ENCODE peak calls at places on chromosomes 1 and 21, in five cellular contexts. One of them, this sample, is unnamed.

GRCh38 chr1:245880754-245881403 is 626.2 kb downstream of the SMYD3 start:
- DNase-seq in AG08396: peak
- DNase-seq in iPS DF 19.7: no peak
- DNase-seq in ureter: no peak
- DNase-seq in A549: no peak
- DNase-seq in this sample: no peak

GRCh38 chr1:5993553-5994510 is 1.6 kb upstream of the NPHP4 start:
- DNase-seq in AG08396: no peak
- DNase-seq in iPS DF 19.7: no peak
- DNase-seq in ureter: no peak
- DNase-seq in A549: no peak
- DNase-seq in this sample: no peak

GRCh38 chr1:72438270-72438669 is 155.9 kb upstream of the NEGR1 start:
- DNase-seq in AG08396: no peak
- DNase-seq in iPS DF 19.7: no peak
- DNase-seq in ureter: no peak
- DNase-seq in A549: no peak
- DNase-seq in this sample: no peak

GRCh38 chr1:207186503-207186902 is 82.5 kb downstream of the C4BPA start:
- DNase-seq in AG08396: no peak
- DNase-seq in iPS DF 19.7: no peak
- DNase-seq in ureter: no peak
- DNase-seq in A549: no peak
- DNase-seq in this sample: no peak

GRCh38 chr1:93177991-93178390 is 2.2 kb downstream of the TMED5 start:
- DNase-seq in AG08396: peak
- DNase-seq in iPS DF 19.7: no peak
- DNase-seq in ureter: no peak
- DNase-seq in A549: no peak
- DNase-seq in this sample: no peak

GRCh38 chr21:17513214-17514123 is 626 bp downstream of the CXADR start:
- DNase-seq in AG08396: peak
- DNase-seq in iPS DF 19.7: no peak
- DNase-seq in ureter: no peak
- DNase-seq in A549: no peak
- DNase-seq in this sample: no peak

GRCh38 chr21:45906859-45907258 is 74.7 kb upstream of the COL6A1 start:
- DNase-seq in AG08396: no peak
- DNase-seq in iPS DF 19.7: no peak
- DNase-seq in ureter: no peak
- DNase-seq in A549: no peak
- DNase-seq in this sample: no peak

GRCh38 chr1:206872139-206872538 is 6.7 kb downstream of the IL20 start:
- DNase-seq in AG08396: no peak
- DNase-seq in iPS DF 19.7: no peak
- DNase-seq in ureter: no peak
- DNase-seq in A549: no peak
- DNase-seq in this sample: no peak

GRCh38 chr1:9561429-9561828 is 22.2 kb downstream of the SLC25A33 start:
- DNase-seq in AG08396: peak
- DNase-seq in iPS DF 19.7: no peak
- DNase-seq in ureter: no peak
- DNase-seq in A549: no peak
- DNase-seq in this sample: peak

GRCh38 chr1:21106238-21106637 is 70.5 kb downstream of the EIF4G3 start:
- DNase-seq in AG08396: no peak
- DNase-seq in iPS DF 19.7: no peak
- DNase-seq in ureter: no peak
- DNase-seq in A549: no peak
- DNase-seq in this sample: no peak

GRCh38 chr1:48869116-48869893 is 92.6 kb upstream of the BEND5 start:
- DNase-seq in AG08396: no peak
- DNase-seq in iPS DF 19.7: no peak
- DNase-seq in ureter: peak
- DNase-seq in A549: no peak
- DNase-seq in this sample: no peak

GRCh38 chr1:214303106-214303505 is 22.1 kb downstream of the SMYD2 start:
- DNase-seq in AG08396: no peak
- DNase-seq in iPS DF 19.7: no peak
- DNase-seq in ureter: no peak
- DNase-seq in A549: no peak
- DNase-seq in this sample: no peak

GRCh38 chr1:18060331-18060730 is 47.3 kb upstream of the IGSF21 start:
- DNase-seq in AG08396: no peak
- DNase-seq in iPS DF 19.7: no peak
- DNase-seq in ureter: no peak
- DNase-seq in A549: no peak
- DNase-seq in this sample: no peak

GRCh38 chr1:45974541-45975269 is 157.7 kb downstream of the PIK3R3 start:
- DNase-seq in AG08396: no peak
- DNase-seq in iPS DF 19.7: no peak
- DNase-seq in ureter: peak
- DNase-seq in A549: peak
- DNase-seq in this sample: no peak

GRCh38 chr1:84619383-84620093 is 45.3 kb upstream of the CTBS start:
- DNase-seq in AG08396: peak
- DNase-seq in iPS DF 19.7: no peak
- DNase-seq in ureter: no peak
- DNase-seq in A549: peak
- DNase-seq in this sample: peak

GRCh38 chr1:195897072-195897471 is 711.2 kb downstream of the KCNT2 start:
- DNase-seq in AG08396: no peak
- DNase-seq in iPS DF 19.7: peak
- DNase-seq in ureter: no peak
- DNase-seq in A549: no peak
- DNase-seq in this sample: no peak

GRCh38 chr1:192904438-192904895 is 95.6 kb downstream of the RGS2 start:
- DNase-seq in AG08396: peak
- DNase-seq in iPS DF 19.7: no peak
- DNase-seq in ureter: no peak
- DNase-seq in A549: peak
- DNase-seq in this sample: no peak

GRCh38 chr1:117290855-117291254 is 76.4 kb upstream of the MAN1A2 start:
- DNase-seq in AG08396: no peak
- DNase-seq in iPS DF 19.7: no peak
- DNase-seq in ureter: no peak
- DNase-seq in A549: no peak
- DNase-seq in this sample: no peak

GRCh38 chr1:55916480-55916879 is 662.9 kb downstream of the PLPP3 start:
- DNase-seq in AG08396: peak
- DNase-seq in iPS DF 19.7: no peak
- DNase-seq in ureter: no peak
- DNase-seq in A549: no peak
- DNase-seq in this sample: no peak

GRCh38 chr1:226981838-226982237 is 41.7 kb downstream of the COQ8A start:
- DNase-seq in AG08396: no peak
- DNase-seq in iPS DF 19.7: no peak
- DNase-seq in ureter: no peak
- DNase-seq in A549: no peak
- DNase-seq in this sample: no peak

GRCh38 chr1:83999316-83999819 is 436 bp upstream of the TTLL7 start:
- DNase-seq in AG08396: peak
- DNase-seq in iPS DF 19.7: peak
- DNase-seq in ureter: peak
- DNase-seq in A549: peak
- DNase-seq in this sample: peak

This sample was measured in SW 1271.